ENCODE peak calls at places on chromosomes 7 and 10, in eight cellular contexts. One of them, this sample, is unnamed.

GRCh38 chr10:34643620-34644019 is 171.5 kb downstream of the PARD3 start:
- DNase-seq in A172: no peak
- DNase-seq in WERI-Rb-1: no peak
- DNase-seq in pulmonary artery endothelial cell: no peak
- DNase-seq in HS-5: no peak
- DNase-seq in hypothalamus: no peak
- DNase-seq in iPS DF 6.9: no peak
- DNase-seq in transverse colon: no peak
- DNase-seq in this sample: no peak

GRCh38 chr7:2164646-2165045 is 68.1 kb downstream of the MAD1L1 start:
- DNase-seq in A172: no peak
- DNase-seq in WERI-Rb-1: no peak
- DNase-seq in pulmonary artery endothelial cell: no peak
- DNase-seq in HS-5: no peak
- DNase-seq in hypothalamus: no peak
- DNase-seq in iPS DF 6.9: no peak
- DNase-seq in transverse colon: no peak
- DNase-seq in this sample: no peak

GRCh38 chr7:103148994-103149807 is at the start of gene NAPEPLD:
- DNase-seq in A172: peak
- DNase-seq in WERI-Rb-1: peak
- DNase-seq in pulmonary artery endothelial cell: peak
- DNase-seq in HS-5: peak
- DNase-seq in hypothalamus: peak
- DNase-seq in iPS DF 6.9: peak
- DNase-seq in transverse colon: peak
- DNase-seq in this sample: peak

GRCh38 chr7:101220295-101220694 is 2.3 kb downstream of the ZNHIT1 start:
- DNase-seq in A172: no peak
- DNase-seq in WERI-Rb-1: no peak
- DNase-seq in pulmonary artery endothelial cell: no peak
- DNase-seq in HS-5: no peak
- DNase-seq in hypothalamus: no peak
- DNase-seq in iPS DF 6.9: no peak
- DNase-seq in transverse colon: no peak
- DNase-seq in this sample: no peak

GRCh38 chr10:102633282-102633681 is 11.0 kb upstream of the TRIM8 start:
- DNase-seq in A172: peak
- DNase-seq in WERI-Rb-1: no peak
- DNase-seq in pulmonary artery endothelial cell: peak
- DNase-seq in HS-5: no peak
- DNase-seq in hypothalamus: no peak
- DNase-seq in iPS DF 6.9: no peak
- DNase-seq in transverse colon: no peak
- DNase-seq in this sample: no peak

GRCh38 chr7:151076863-151077704 is 3.5 kb downstream of the FASTK start:
- DNase-seq in A172: no peak
- DNase-seq in WERI-Rb-1: no peak
- DNase-seq in pulmonary artery endothelial cell: no peak
- DNase-seq in HS-5: no peak
- DNase-seq in hypothalamus: no peak
- DNase-seq in iPS DF 6.9: no peak
- DNase-seq in transverse colon: no peak
- DNase-seq in this sample: no peak

GRCh38 chr7:102891693-102892261 is 21.0 kb upstream of the LRRC17 start:
- DNase-seq in A172: peak
- DNase-seq in WERI-Rb-1: no peak
- DNase-seq in pulmonary artery endothelial cell: no peak
- DNase-seq in HS-5: peak
- DNase-seq in hypothalamus: no peak
- DNase-seq in iPS DF 6.9: no peak
- DNase-seq in transverse colon: peak
- DNase-seq in this sample: peak

GRCh38 chr10:85124592-85124991 is 796.2 kb downstream of the CCSER2 start:
- DNase-seq in A172: peak
- DNase-seq in WERI-Rb-1: no peak
- DNase-seq in pulmonary artery endothelial cell: no peak
- DNase-seq in HS-5: no peak
- DNase-seq in hypothalamus: peak
- DNase-seq in iPS DF 6.9: no peak
- DNase-seq in transverse colon: no peak
- DNase-seq in this sample: no peak

GRCh38 chr7:100965723-100966541 is 3.4 kb upstream of the MUC12 start:
- DNase-seq in A172: no peak
- DNase-seq in WERI-Rb-1: peak
- DNase-seq in pulmonary artery endothelial cell: no peak
- DNase-seq in HS-5: no peak
- DNase-seq in hypothalamus: no peak
- DNase-seq in iPS DF 6.9: peak
- DNase-seq in transverse colon: peak
- DNase-seq in this sample: no peak

GRCh38 chr10:87518937-87519336 is 14.2 kb downstream of the MINPP1 start:
- DNase-seq in A172: no peak
- DNase-seq in WERI-Rb-1: no peak
- DNase-seq in pulmonary artery endothelial cell: no peak
- DNase-seq in HS-5: no peak
- DNase-seq in hypothalamus: no peak
- DNase-seq in iPS DF 6.9: no peak
- DNase-seq in transverse colon: no peak
- DNase-seq in this sample: no peak

GRCh38 chr7:1555046-1555812 is 776 bp downstream of the TMEM184A start:
- DNase-seq in A172: peak
- DNase-seq in WERI-Rb-1: peak
- DNase-seq in pulmonary artery endothelial cell: no peak
- DNase-seq in HS-5: peak
- DNase-seq in hypothalamus: no peak
- DNase-seq in iPS DF 6.9: no peak
- DNase-seq in transverse colon: peak
- DNase-seq in this sample: no peak

GRCh38 chr7:38844952-38845563 is 63.9 kb downstream of the VPS41 start:
- DNase-seq in A172: no peak
- DNase-seq in WERI-Rb-1: no peak
- DNase-seq in pulmonary artery endothelial cell: no peak
- DNase-seq in HS-5: no peak
- DNase-seq in hypothalamus: no peak
- DNase-seq in iPS DF 6.9: no peak
- DNase-seq in transverse colon: no peak
- DNase-seq in this sample: no peak

GRCh38 chr7:151415375-151416112 is 5.7 kb upstream of the WDR86 start:
- DNase-seq in A172: no peak
- DNase-seq in WERI-Rb-1: no peak
- DNase-seq in pulmonary artery endothelial cell: no peak
- DNase-seq in HS-5: peak
- DNase-seq in hypothalamus: no peak
- DNase-seq in iPS DF 6.9: no peak
- DNase-seq in transverse colon: no peak
- DNase-seq in this sample: no peak

GRCh38 chr7:48090095-48090805 is 1.2 kb downstream of the UPP1 start:
- DNase-seq in A172: peak
- DNase-seq in WERI-Rb-1: no peak
- DNase-seq in pulmonary artery endothelial cell: no peak
- DNase-seq in HS-5: no peak
- DNase-seq in hypothalamus: peak
- DNase-seq in iPS DF 6.9: no peak
- DNase-seq in transverse colon: peak
- DNase-seq in this sample: no peak

GRCh38 chr7:13551503-13551902 is 438.0 kb downstream of the ETV1 start:
- DNase-seq in A172: peak
- DNase-seq in WERI-Rb-1: peak
- DNase-seq in pulmonary artery endothelial cell: no peak
- DNase-seq in HS-5: no peak
- DNase-seq in hypothalamus: no peak
- DNase-seq in iPS DF 6.9: no peak
- DNase-seq in transverse colon: no peak
- DNase-seq in this sample: no peak

GRCh38 chr10:30014511-30014910 is 44.9 kb downstream of the JCAD start:
- DNase-seq in A172: no peak
- DNase-seq in WERI-Rb-1: no peak
- DNase-seq in pulmonary artery endothelial cell: no peak
- DNase-seq in HS-5: no peak
- DNase-seq in hypothalamus: no peak
- DNase-seq in iPS DF 6.9: no peak
- DNase-seq in transverse colon: no peak
- DNase-seq in this sample: no peak

GRCh38 chr7:98137826-98138151 is 31.1 kb downstream of the LMTK2 start:
- DNase-seq in A172: no peak
- DNase-seq in WERI-Rb-1: no peak
- DNase-seq in pulmonary artery endothelial cell: no peak
- DNase-seq in HS-5: no peak
- DNase-seq in hypothalamus: no peak
- DNase-seq in iPS DF 6.9: no peak
- DNase-seq in transverse colon: no peak
- DNase-seq in this sample: no peak

GRCh38 chr10:128078136-128078969 is 47.9 kb downstream of the MKI67 start:
- DNase-seq in A172: peak
- DNase-seq in WERI-Rb-1: peak
- DNase-seq in pulmonary artery endothelial cell: no peak
- DNase-seq in HS-5: no peak
- DNase-seq in hypothalamus: no peak
- DNase-seq in iPS DF 6.9: no peak
- DNase-seq in transverse colon: peak
- DNase-seq in this sample: no peak

GRCh38 chr7:35380739-35381224 is 126.9 kb upstream of the TBX20 start:
- DNase-seq in A172: no peak
- DNase-seq in WERI-Rb-1: no peak
- DNase-seq in pulmonary artery endothelial cell: no peak
- DNase-seq in HS-5: no peak
- DNase-seq in hypothalamus: no peak
- DNase-seq in iPS DF 6.9: no peak
- DNase-seq in transverse colon: no peak
- DNase-seq in this sample: no peak

GRCh38 chr7:28329616-28330373 is 82.5 kb upstream of the CREB5 start:
- DNase-seq in A172: no peak
- DNase-seq in WERI-Rb-1: no peak
- DNase-seq in pulmonary artery endothelial cell: no peak
- DNase-seq in HS-5: no peak
- DNase-seq in hypothalamus: no peak
- DNase-seq in iPS DF 6.9: no peak
- DNase-seq in transverse colon: peak
- DNase-seq in this sample: peak

GRCh38 chr10:92789826-92790225 is 58.5 kb upstream of the EXOC6 start:
- DNase-seq in A172: no peak
- DNase-seq in WERI-Rb-1: no peak
- DNase-seq in pulmonary artery endothelial cell: no peak
- DNase-seq in HS-5: no peak
- DNase-seq in hypothalamus: no peak
- DNase-seq in iPS DF 6.9: no peak
- DNase-seq in transverse colon: no peak
- DNase-seq in this sample: no peak

GRCh38 chr7:148664319-148664718 is 34.4 kb upstream of the CUL1 start:
- DNase-seq in A172: no peak
- DNase-seq in WERI-Rb-1: no peak
- DNase-seq in pulmonary artery endothelial cell: no peak
- DNase-seq in HS-5: no peak
- DNase-seq in hypothalamus: peak
- DNase-seq in iPS DF 6.9: no peak
- DNase-seq in transverse colon: no peak
- DNase-seq in this sample: no peak

GRCh38 chr7:129635300-129636029 is 23.9 kb downstream of the NRF1 start:
- DNase-seq in A172: peak
- DNase-seq in WERI-Rb-1: peak
- DNase-seq in pulmonary artery endothelial cell: no peak
- DNase-seq in HS-5: no peak
- DNase-seq in hypothalamus: peak
- DNase-seq in iPS DF 6.9: peak
- DNase-seq in transverse colon: peak
- DNase-seq in this sample: peak

GRCh38 chr7:129556607-129557120 is 54.3 kb downstream of the SMKR1 start:
- DNase-seq in A172: no peak
- DNase-seq in WERI-Rb-1: no peak
- DNase-seq in pulmonary artery endothelial cell: no peak
- DNase-seq in HS-5: no peak
- DNase-seq in hypothalamus: no peak
- DNase-seq in iPS DF 6.9: no peak
- DNase-seq in transverse colon: no peak
- DNase-seq in this sample: no peak

GRCh38 chr10:114801411-114801813 is 20.2 kb upstream of the FHIP2A start:
- DNase-seq in A172: no peak
- DNase-seq in WERI-Rb-1: no peak
- DNase-seq in pulmonary artery endothelial cell: no peak
- DNase-seq in HS-5: no peak
- DNase-seq in hypothalamus: no peak
- DNase-seq in iPS DF 6.9: no peak
- DNase-seq in transverse colon: no peak
- DNase-seq in this sample: no peak

GRCh38 chr7:17095001-17095574 is 203.4 kb upstream of the AHR start:
- DNase-seq in A172: no peak
- DNase-seq in WERI-Rb-1: no peak
- DNase-seq in pulmonary artery endothelial cell: no peak
- DNase-seq in HS-5: no peak
- DNase-seq in hypothalamus: no peak
- DNase-seq in iPS DF 6.9: no peak
- DNase-seq in transverse colon: no peak
- DNase-seq in this sample: peak

GRCh38 chr10:98344589-98345038 is 70.4 kb downstream of the PYROXD2 start:
- DNase-seq in A172: no peak
- DNase-seq in WERI-Rb-1: no peak
- DNase-seq in pulmonary artery endothelial cell: peak
- DNase-seq in HS-5: peak
- DNase-seq in hypothalamus: no peak
- DNase-seq in iPS DF 6.9: no peak
- DNase-seq in transverse colon: peak
- DNase-seq in this sample: no peak

GRCh38 chr10:130802301-130802700 is 509.2 kb downstream of the TCERG1L start:
- DNase-seq in A172: no peak
- DNase-seq in WERI-Rb-1: no peak
- DNase-seq in pulmonary artery endothelial cell: no peak
- DNase-seq in HS-5: no peak
- DNase-seq in hypothalamus: no peak
- DNase-seq in iPS DF 6.9: no peak
- DNase-seq in transverse colon: no peak
- DNase-seq in this sample: no peak

GRCh38 chr10:37442882-37443281 is 317.5 kb downstream of the ANKRD30A start:
- DNase-seq in A172: no peak
- DNase-seq in WERI-Rb-1: no peak
- DNase-seq in pulmonary artery endothelial cell: no peak
- DNase-seq in HS-5: no peak
- DNase-seq in hypothalamus: no peak
- DNase-seq in iPS DF 6.9: no peak
- DNase-seq in transverse colon: no peak
- DNase-seq in this sample: no peak

GRCh38 chr10:86556933-86557649 is 35.5 kb upstream of the WAPL start:
- DNase-seq in A172: no peak
- DNase-seq in WERI-Rb-1: no peak
- DNase-seq in pulmonary artery endothelial cell: no peak
- DNase-seq in HS-5: no peak
- DNase-seq in hypothalamus: no peak
- DNase-seq in iPS DF 6.9: no peak
- DNase-seq in transverse colon: no peak
- DNase-seq in this sample: no peak

GRCh38 chr7:94266278-94266677 is 128.4 kb upstream of the COL1A2 start:
- DNase-seq in A172: no peak
- DNase-seq in WERI-Rb-1: peak
- DNase-seq in pulmonary artery endothelial cell: no peak
- DNase-seq in HS-5: no peak
- DNase-seq in hypothalamus: no peak
- DNase-seq in iPS DF 6.9: no peak
- DNase-seq in transverse colon: no peak
- DNase-seq in this sample: no peak

GRCh38 chr7:92714767-92715166 is 121.6 kb downstream of the CDK6 start:
- DNase-seq in A172: no peak
- DNase-seq in WERI-Rb-1: no peak
- DNase-seq in pulmonary artery endothelial cell: no peak
- DNase-seq in HS-5: no peak
- DNase-seq in hypothalamus: no peak
- DNase-seq in iPS DF 6.9: no peak
- DNase-seq in transverse colon: no peak
- DNase-seq in this sample: no peak

GRCh38 chr7:151659219-151659618 is 139.5 kb upstream of the RHEB start:
- DNase-seq in A172: no peak
- DNase-seq in WERI-Rb-1: no peak
- DNase-seq in pulmonary artery endothelial cell: no peak
- DNase-seq in HS-5: no peak
- DNase-seq in hypothalamus: no peak
- DNase-seq in iPS DF 6.9: no peak
- DNase-seq in transverse colon: no peak
- DNase-seq in this sample: no peak

GRCh38 chr7:114715907-114716306 is 206.0 kb upstream of the MDFIC start:
- DNase-seq in A172: peak
- DNase-seq in WERI-Rb-1: no peak
- DNase-seq in pulmonary artery endothelial cell: no peak
- DNase-seq in HS-5: no peak
- DNase-seq in hypothalamus: no peak
- DNase-seq in iPS DF 6.9: no peak
- DNase-seq in transverse colon: no peak
- DNase-seq in this sample: no peak

This sample was measured in HFF-Myc.